ENCODE peak calls at places on chromosomes 3 and 15, in five cellular contexts. Y, B, H, C and I are unnamed samples.

GRCh38 chr3:175668300-175668699 is 809.2 kb downstream of the NAALADL2 start:
- DNase-seq in B (no peak), C (no peak), H (no peak), Y (no peak), I (no peak)

GRCh38 chr15:38076806-38077205 is 142.4 kb downstream of the TMCO5A start:
- DNase-seq in B (no peak), C (no peak), H (no peak), Y (no peak), I (no peak)

GRCh38 chr3:36688815-36689214 is 75.5 kb downstream of the DCLK3 start:
- DNase-seq in C (peak; percentile 3), B (no peak), H (no peak), Y (no peak), I (no peak)

GRCh38 chr15:73906346-73907017 is 19.8 kb upstream of the LOXL1 start:
- DNase-seq in Y (no peak), C (no peak), B (no peak), H (no peak), I (no peak)

GRCh38 chr3:124867511-124867910 is 19.7 kb downstream of the ITGB5 start:
- DNase-seq in C (no peak), Y (no peak), B (no peak), H (no peak), I (no peak)

GRCh38 chr3:14877404-14877803 is 58.6 kb downstream of the FGD5 start:
- DNase-seq in C (no peak), Y (no peak), H (no peak), B (no peak), I (no peak)

GRCh38 chr3:48715179-48715800 is 1.7 kb downstream of the IP6K2 start:
- DNase-seq in H (no peak), Y (peak; percentile 52), B (no peak), C (no peak), I (no peak)

GRCh38 chr15:67531379-67532059 is 10.6 kb downstream of the C15orf61 start:
- DNase-seq in H (no peak), C (no peak), B (no peak), Y (no peak), I (no peak)

GRCh38 chr15:58761010-58761388 is 10.1 kb upstream of the MINDY2 start:
- DNase-seq in C (no peak), Y (no peak), H (no peak), B (no peak), I (peak; percentile 13)

GRCh38 chr3:177689077-177689476 is 491.8 kb upstream of the TBL1XR1 start:
- DNase-seq in C (no peak), Y (no peak), H (no peak), B (no peak), I (no peak)

GRCh38 chr15:66008920-66009572 is 139.8 kb downstream of the RAB11A start:
- DNase-seq in C (peak; percentile 30), B (peak; percentile 34), H (no peak), Y (no peak), I (no peak)

GRCh38 chr3:119219069-119219468 is 21.6 kb downstream of the B4GALT4 start:
- DNase-seq in B (no peak), H (no peak), C (no peak), Y (no peak), I (no peak)

GRCh38 chr15:65077981-65078352 is 1.4 kb downstream of the KBTBD13 start:
- DNase-seq in Y (peak; percentile 61), C (no peak), B (peak; percentile 48), H (no peak), I (no peak)

GRCh38 chr3:177257625-177258024 is 60.3 kb upstream of the TBL1XR1 start:
- DNase-seq in Y (no peak), B (no peak), C (no peak), H (no peak), I (no peak)

GRCh38 chr3:22269827-22270226 is 518.8 kb upstream of the ZNF385D start:
- DNase-seq in Y (no peak), H (no peak), C (no peak), B (no peak), I (no peak)

GRCh38 chr3:126424039-126424717 is 29.5 kb downstream of the CFAP100 start:
- DNase-seq in Y (peak; percentile 19), C (no peak), B (no peak), H (no peak), I (no peak)

GRCh38 chr15:100580414-100580813 is 21.6 kb downstream of the LINS1 start:
- DNase-seq in B (no peak), C (no peak), H (no peak), Y (no peak), I (no peak)
- TF ChIP-seq JUND in B (no peak), C (no peak), H (no peak), Y (no peak), I (no peak)

DNA sequence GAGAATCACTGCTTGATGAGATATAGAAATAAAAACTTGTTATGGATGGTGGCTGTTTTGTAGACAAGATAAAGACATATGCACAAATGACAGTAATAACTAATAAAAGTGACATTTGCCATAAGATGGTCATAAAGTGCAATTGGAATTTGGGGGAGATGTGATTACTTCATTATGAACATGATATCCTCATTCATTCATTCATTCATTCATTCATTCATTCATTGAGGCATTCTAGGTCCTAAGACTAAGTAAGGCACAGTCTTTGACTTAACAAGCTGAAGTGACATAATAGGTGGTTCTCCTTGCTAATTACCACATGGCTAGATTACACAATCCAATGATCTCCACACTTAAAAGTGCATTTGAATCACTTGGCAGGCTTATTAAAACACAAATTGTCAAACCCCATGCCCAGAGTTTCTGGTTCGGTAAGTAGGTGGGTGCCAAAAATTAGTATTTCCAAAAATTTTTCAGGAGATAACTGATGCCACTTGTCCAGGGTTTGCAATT is 18.9 kb downstream of the RAP2B start:
- DNase-seq in H (no peak), Y (no peak), B (no peak), C (no peak), I (no peak)
- TF ChIP-seq JUND in H (no peak), Y (no peak), B (no peak), C (no peak), I (no peak)

DNA sequence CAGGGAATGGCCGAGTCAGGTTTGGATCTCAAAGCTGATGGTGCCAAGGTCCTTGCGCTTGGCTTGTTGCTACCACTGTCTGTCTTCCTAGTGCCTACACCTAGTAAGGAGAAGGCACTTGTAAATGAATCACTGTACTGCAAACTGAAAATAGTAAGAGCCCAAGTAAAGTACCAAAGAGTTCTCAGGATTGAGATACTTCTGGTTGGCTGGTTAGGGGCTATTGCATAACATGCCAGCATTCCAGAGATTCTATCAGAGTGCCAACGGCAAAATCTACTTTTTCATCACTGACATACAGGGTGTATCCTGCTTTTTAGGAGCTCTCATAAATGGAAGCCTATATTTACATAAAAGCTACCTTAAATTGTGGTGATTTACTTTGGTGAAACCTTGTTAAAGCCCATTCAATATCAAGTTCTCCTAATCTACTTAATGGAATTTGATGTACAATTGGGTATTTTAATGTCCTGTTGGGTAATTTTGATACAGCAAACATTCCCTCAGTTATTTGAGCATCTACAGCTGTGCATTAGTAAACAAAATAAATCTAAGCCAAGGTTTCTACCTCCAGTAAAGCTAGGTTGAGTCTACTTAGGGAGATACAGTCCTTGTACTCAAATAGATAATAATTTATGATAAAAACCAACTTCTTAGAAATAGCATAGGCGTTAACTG is 30.7 kb upstream of the CHD2 start:
- DNase-seq in H (peak; percentile 25), Y (no peak), B (no peak), C (no peak), I (peak; percentile 98)
- TF ChIP-seq JUND in H (no peak), Y (no peak), B (no peak), C (no peak), I (peak; percentile 96)

DNA sequence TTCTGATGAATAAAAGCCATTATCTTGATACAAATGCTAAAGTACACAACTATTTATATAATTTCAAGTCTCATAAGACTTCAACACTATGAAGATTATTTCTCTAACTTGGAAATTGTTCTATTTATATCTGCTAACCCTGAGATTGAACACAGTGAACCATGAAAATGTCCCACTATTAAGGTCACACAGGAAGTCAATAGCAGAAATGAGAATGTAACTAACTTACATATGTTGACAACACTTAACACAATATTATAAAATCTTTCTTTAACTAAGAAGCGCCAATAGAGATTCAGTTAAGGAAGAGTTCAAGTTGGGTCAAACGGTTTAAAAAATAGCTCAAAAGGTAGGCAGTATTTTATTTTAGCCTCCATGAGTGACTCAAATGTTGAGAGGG is 551.8 kb upstream of the CBLB start:
- DNase-seq in B (no peak), Y (no peak), C (no peak), H (no peak), I (no peak)
- TF ChIP-seq JUND in B (no peak), Y (no peak), C (no peak), H (no peak), I (no peak)

DNA sequence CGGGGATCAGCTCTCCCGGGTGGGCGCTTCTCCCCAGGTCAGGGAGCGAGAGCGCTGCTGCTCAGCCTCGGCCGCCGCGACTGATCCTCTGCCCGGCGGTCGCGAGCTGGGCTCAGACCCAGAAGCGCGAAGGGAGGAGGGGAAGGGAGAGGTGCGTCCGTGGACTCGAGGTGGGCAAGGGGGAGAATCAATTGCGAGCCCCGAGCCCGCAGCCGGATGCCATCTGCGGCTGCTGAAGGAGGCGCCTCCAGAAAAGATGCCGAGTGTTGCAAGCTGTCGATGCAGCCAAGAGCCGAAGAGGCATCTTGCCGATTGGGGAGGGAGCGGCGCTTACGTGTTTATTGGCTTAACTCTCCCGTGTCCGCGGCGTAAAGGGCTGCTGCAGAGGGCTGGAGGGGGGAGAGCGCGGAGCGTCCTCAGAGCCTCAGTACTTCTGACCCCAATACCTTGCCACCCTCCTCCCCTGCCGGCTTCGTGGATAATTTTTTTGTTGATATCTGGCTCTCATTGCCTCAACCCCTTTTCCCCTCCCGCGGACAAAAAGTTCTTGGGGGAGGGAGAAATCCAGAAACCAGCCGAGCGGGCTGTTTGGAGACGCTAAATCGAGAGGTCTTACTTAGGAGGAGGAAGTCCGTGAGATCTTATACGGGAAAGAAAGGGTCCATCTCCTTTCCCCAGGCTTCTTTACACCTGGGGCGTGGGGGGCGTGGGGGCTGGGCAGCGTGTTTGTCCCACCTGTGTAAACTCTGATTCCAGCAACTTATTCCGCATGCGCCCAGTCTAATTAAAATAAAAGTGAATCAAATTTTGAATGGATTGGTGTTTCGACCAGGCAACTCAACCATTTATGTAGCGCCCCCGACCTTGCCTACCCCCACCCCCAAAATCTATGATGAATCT is at the start of gene CADPS:
- DNase-seq in C (no peak), B (no peak), H (no peak), Y (peak; percentile 65), I (no peak)
- TF ChIP-seq JUND in C (no peak), B (no peak), H (no peak), Y (no peak), I (no peak)